ENCODE peak calls at places on chromosomes 12 and 14, in four cellular contexts. One of them, this sample, is unnamed.
A peak's percentile ranks its signal among the peaks of the same experiment; 100 is the strongest.

GRCh38 chr12:30399859-30400258 is 295.8 kb downstream of the IPO8 start:
- DNase-seq in AG10803: no peak
- DNase-seq in foreskin fibroblast: no peak
- DNase-seq in BJ: no peak
- DNase-seq in this sample: no peak

GRCh38 chr14:99884834-99885648 is 91.8 kb downstream of the EML1 start:
- DNase-seq in BJ: no peak
- DNase-seq in foreskin fibroblast: peak; percentile 47
- DNase-seq in AG10803: peak; percentile 74
- DNase-seq in this sample: peak; percentile 84

GRCh38 chr12:92107094-92107493 is 38.6 kb downstream of the BTG1 start:
- DNase-seq in AG10803: no peak
- DNase-seq in foreskin fibroblast: no peak
- DNase-seq in BJ: no peak
- DNase-seq in this sample: no peak

GRCh38 chr14:77337880-77338279 is 17.0 kb downstream of the GSTZ1 start:
- DNase-seq in BJ: no peak
- DNase-seq in foreskin fibroblast: no peak
- DNase-seq in AG10803: no peak
- DNase-seq in this sample: no peak

GRCh38 chr12:20508362-20508761 is 140.0 kb downstream of the PDE3A start:
- DNase-seq in foreskin fibroblast: no peak
- DNase-seq in BJ: no peak
- DNase-seq in AG10803: peak; percentile 76
- DNase-seq in this sample: no peak

GRCh38 chr12:46386360-46386867 is 13.8 kb upstream of the SLC38A2 start:
- DNase-seq in AG10803: peak; percentile 97
- DNase-seq in BJ: peak; percentile 82
- DNase-seq in foreskin fibroblast: peak; percentile 87
- DNase-seq in this sample: peak; percentile 98

GRCh38 chr12:54981796-54982195 is 2.8 kb downstream of the TESPA1 start:
- DNase-seq in foreskin fibroblast: no peak
- DNase-seq in AG10803: no peak
- DNase-seq in BJ: no peak
- DNase-seq in this sample: no peak

GRCh38 chr12:41190360-41190759 is 2.2 kb downstream of the PDZRN4 start:
- DNase-seq in BJ: no peak
- DNase-seq in AG10803: no peak
- DNase-seq in foreskin fibroblast: peak; percentile 3
- DNase-seq in this sample: no peak

GRCh38 chr12:113762155-113762848 is 203.8 kb downstream of the RBM19 start:
- DNase-seq in foreskin fibroblast: no peak
- DNase-seq in BJ: no peak
- DNase-seq in AG10803: no peak
- DNase-seq in this sample: no peak

GRCh38 chr14:74619672-74620131 is 7.7 kb upstream of the LTBP2 start:
- DNase-seq in foreskin fibroblast: peak; percentile 99
- DNase-seq in BJ: peak; percentile 96
- DNase-seq in AG10803: peak; percentile 99
- DNase-seq in this sample: peak; percentile 99

GRCh38 chr12:23550753-23551152 is 398.7 kb downstream of the SOX5 start:
- DNase-seq in AG10803: no peak
- DNase-seq in BJ: no peak
- DNase-seq in foreskin fibroblast: no peak
- DNase-seq in this sample: no peak

GRCh38 chr14:68474741-68475140 is 318.1 kb downstream of the ZFP36L1 start:
- DNase-seq in foreskin fibroblast: no peak
- DNase-seq in AG10803: no peak
- DNase-seq in BJ: no peak
- DNase-seq in this sample: no peak

GRCh38 chr12:66587912-66588311 is 91.0 kb downstream of the GRIP1 start:
- DNase-seq in foreskin fibroblast: no peak
- DNase-seq in AG10803: no peak
- DNase-seq in BJ: no peak
- DNase-seq in this sample: no peak

GRCh38 chr14:104286496-104286895 is 148.1 kb downstream of the KIF26A start:
- DNase-seq in foreskin fibroblast: no peak
- DNase-seq in BJ: no peak
- DNase-seq in AG10803: no peak
- DNase-seq in this sample: no peak

GRCh38 chr12:126936181-126936851 is 1330.7 kb upstream of the TMEM132C start:
- DNase-seq in BJ: no peak
- DNase-seq in AG10803: peak; percentile 20
- DNase-seq in foreskin fibroblast: no peak
- DNase-seq in this sample: no peak

GRCh38 chr12:68967036-68967435 is 34.1 kb upstream of the CPM start:
- DNase-seq in BJ: no peak
- DNase-seq in AG10803: no peak
- DNase-seq in foreskin fibroblast: no peak
- DNase-seq in this sample: no peak

GRCh38 chr12:95995238-95996031 is 709 bp downstream of the HAL start:
- DNase-seq in foreskin fibroblast: no peak
- DNase-seq in BJ: no peak
- DNase-seq in AG10803: no peak
- DNase-seq in this sample: no peak

GRCh38 chr14:101256266-101256665 is 305.0 kb upstream of the DIO3 start:
- DNase-seq in foreskin fibroblast: no peak
- DNase-seq in AG10803: no peak
- DNase-seq in BJ: no peak
- DNase-seq in this sample: no peak

GRCh38 chr12:39275846-39276245 is 167.1 kb downstream of the KIF21A start:
- DNase-seq in foreskin fibroblast: no peak
- DNase-seq in AG10803: no peak
- DNase-seq in BJ: no peak
- DNase-seq in this sample: no peak

GRCh38 chr14:54651649-54652048 is 84.7 kb downstream of the SAMD4A start:
- DNase-seq in foreskin fibroblast: no peak
- DNase-seq in BJ: no peak
- DNase-seq in AG10803: peak; percentile 20
- DNase-seq in this sample: peak; percentile 60

GRCh38 chr12:6104027-6104426 is 20.4 kb downstream of the VWF start:
- DNase-seq in BJ: no peak
- DNase-seq in AG10803: peak; percentile 46
- DNase-seq in foreskin fibroblast: no peak
- DNase-seq in this sample: no peak

GRCh38 chr12:132618683-132619043 is at the start of gene P2RX2:
- DNase-seq in BJ: no peak
- DNase-seq in foreskin fibroblast: no peak
- DNase-seq in AG10803: no peak
- DNase-seq in this sample: no peak

GRCh38 chr14:89654998-89655397 is 238.0 kb upstream of the FOXN3 start:
- DNase-seq in foreskin fibroblast: no peak
- DNase-seq in AG10803: no peak
- DNase-seq in BJ: no peak
- DNase-seq in this sample: no peak

GRCh38 chr12:26891704-26892103 is 46.1 kb downstream of the INTS13 start:
- DNase-seq in BJ: no peak
- DNase-seq in AG10803: no peak
- DNase-seq in foreskin fibroblast: no peak
- DNase-seq in this sample: no peak

GRCh38 chr12:57727758-57728395 is 10.7 kb downstream of the AGAP2 start:
- DNase-seq in AG10803: no peak
- DNase-seq in foreskin fibroblast: no peak
- DNase-seq in BJ: no peak
- DNase-seq in this sample: no peak

DNA sequence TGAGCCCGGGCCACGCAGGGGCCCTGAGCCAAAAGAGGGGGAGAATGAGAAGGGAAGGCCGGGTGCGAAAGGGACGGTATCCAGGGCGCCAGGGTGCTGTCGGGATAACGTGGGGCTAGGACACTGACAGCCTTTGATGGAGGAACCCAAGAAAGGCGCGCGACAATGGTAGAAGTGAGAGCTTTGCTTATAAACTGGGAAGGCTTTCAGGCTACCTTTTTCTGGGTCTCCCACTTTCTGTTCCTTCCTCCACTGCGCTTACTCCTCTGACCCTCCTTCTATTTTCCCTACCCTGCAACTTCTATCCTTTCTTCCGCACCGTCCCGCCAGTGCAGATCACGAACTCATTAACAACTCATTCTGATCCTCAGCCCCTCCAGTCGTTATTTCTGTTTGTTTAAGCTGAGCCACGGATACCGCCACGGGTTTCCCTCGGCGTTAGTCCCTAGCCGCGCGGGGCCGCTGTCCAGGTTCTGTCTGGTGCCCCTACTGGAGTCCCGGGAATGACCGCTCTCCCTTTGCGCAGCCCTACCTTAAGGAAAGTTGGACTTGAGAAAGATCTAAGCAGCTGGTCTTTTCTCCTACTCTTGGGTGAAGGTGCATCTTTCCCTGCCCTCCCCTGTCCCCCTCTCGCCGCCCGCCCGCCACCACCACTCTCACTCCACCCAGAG is 3.0 kb downstream of the SSTR1 start:
- DNase-seq in foreskin fibroblast: peak; percentile 71
- DNase-seq in BJ: no peak
- DNase-seq in AG10803: peak; percentile 72
- DNase-seq in this sample: peak; percentile 36
- TF ChIP-seq CTCF in foreskin fibroblast: peak; percentile 52
- TF ChIP-seq CTCF in BJ: peak; percentile 71
- TF ChIP-seq CTCF in AG10803: peak; percentile 60
- TF ChIP-seq CTCF in this sample: peak; percentile 35

GRCh38 chr12:49298160-49298559 is 3.2 kb downstream of the PRPH start:
- DNase-seq in BJ: no peak
- DNase-seq in AG10803: no peak
- DNase-seq in foreskin fibroblast: no peak
- DNase-seq in this sample: no peak

GRCh38 chr12:49297695-49298060 is 2.7 kb downstream of the PRPH start:
- DNase-seq in AG10803: no peak
- DNase-seq in BJ: no peak
- DNase-seq in foreskin fibroblast: no peak
- DNase-seq in this sample: no peak

GRCh38 chr12:49295087-49296001 is at the start of gene PRPH:
- DNase-seq in AG10803: no peak
- DNase-seq in foreskin fibroblast: no peak
- DNase-seq in BJ: no peak
- DNase-seq in this sample: no peak

GRCh38 chr12:49296034-49296835 is 1.3 kb downstream of the PRPH start:
- DNase-seq in BJ: no peak
- DNase-seq in foreskin fibroblast: no peak
- DNase-seq in AG10803: no peak
- DNase-seq in this sample: peak; percentile 28

DNA sequence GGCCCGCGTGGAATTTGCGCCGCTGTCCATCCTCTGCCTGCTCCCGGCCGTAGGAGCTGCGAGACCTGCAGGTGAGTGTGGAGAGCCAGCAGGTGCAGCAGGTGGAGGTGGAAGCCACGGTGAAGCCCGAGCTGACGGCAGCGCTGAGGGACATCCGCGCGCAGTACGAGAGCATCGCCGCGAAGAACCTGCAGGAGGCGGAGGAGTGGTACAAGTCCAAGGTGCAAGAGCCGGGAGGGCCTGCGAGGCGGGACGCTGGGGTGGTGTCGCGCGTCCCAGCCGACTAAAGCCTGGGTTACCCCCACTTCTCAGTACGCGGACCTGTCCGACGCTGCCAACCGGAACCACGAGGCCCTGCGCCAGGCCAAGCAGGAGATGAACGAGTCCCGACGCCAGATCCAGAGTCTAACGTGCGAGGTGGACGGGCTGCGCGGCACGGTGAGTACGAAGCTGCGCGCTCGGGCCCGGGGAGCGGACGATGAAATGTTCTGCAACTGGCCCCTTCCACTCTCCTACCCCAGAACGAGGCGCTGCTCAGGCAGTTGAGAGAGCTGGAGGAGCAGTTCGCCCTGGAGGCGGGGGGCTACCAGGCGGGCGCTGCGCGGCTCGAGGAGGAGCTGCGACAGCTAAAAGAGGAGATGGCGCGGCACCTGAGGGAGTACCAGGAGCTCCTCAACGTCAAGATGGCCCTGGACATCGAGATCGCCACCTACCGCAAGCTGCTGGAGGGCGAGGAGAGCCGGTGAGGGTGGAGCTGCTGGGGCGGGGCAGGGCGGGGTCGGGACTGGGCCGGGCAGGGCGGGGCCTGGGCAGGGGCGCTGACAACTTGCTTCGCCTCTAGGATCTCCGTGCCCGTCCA is 2.1 kb downstream of the PRPH start:
- DNase-seq in AG10803: no peak
- DNase-seq in BJ: no peak
- DNase-seq in foreskin fibroblast: no peak
- DNase-seq in this sample: no peak
- H3K4me3 ChIP-seq in AG10803: no peak overlapping the region
- H3K4me3 ChIP-seq in BJ: peak overlapping the region; percentile 5
- H3K4me3 ChIP-seq in foreskin fibroblast: no peak overlapping the region
- H3K4me3 ChIP-seq in this sample: peak overlapping the region; percentile 5

GRCh38 chr12:9940370-9940769 is 8.2 kb upstream of the CLEC2A start:
- DNase-seq in BJ: no peak
- DNase-seq in foreskin fibroblast: no peak
- DNase-seq in AG10803: no peak
- DNase-seq in this sample: peak; percentile 4
- TF ChIP-seq CTCF in BJ: peak; percentile 31
- TF ChIP-seq CTCF in foreskin fibroblast: peak; percentile 21
- TF ChIP-seq CTCF in AG10803: peak; percentile 52
- TF ChIP-seq CTCF in this sample: peak; percentile 41

GRCh38 chr14:61569308-61569707 is 126.0 kb upstream of the HIF1A start:
- DNase-seq in foreskin fibroblast: no peak
- DNase-seq in AG10803: no peak
- DNase-seq in BJ: no peak
- DNase-seq in this sample: no peak
- H3K4me3 ChIP-seq in foreskin fibroblast: no peak overlapping the region
- H3K4me3 ChIP-seq in AG10803: no peak overlapping the region
- H3K4me3 ChIP-seq in BJ: no peak overlapping the region
- H3K4me3 ChIP-seq in this sample: no peak overlapping the region

DNA sequence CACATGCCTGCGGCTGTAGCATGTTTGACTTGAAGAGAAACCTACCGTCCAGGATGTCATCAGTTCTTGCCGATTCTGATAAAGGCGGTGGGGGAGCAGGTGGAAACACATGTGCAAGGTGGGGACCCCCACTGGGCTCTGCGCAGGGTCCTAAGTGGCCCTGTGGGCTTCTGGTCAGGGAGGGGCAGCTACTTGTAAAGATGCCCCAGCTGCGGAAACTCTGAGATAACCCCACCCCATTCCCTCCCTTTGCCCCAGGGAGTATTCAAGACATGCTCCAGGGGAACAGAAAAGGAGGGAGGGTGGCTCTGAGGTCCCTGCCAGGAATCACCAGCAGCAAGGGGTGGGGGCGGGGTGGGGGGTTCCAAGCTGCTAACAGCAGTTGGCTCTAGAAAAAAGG is 67.6 kb downstream of the PIWIL1 start:
- DNase-seq in BJ: no peak
- DNase-seq in AG10803: no peak
- DNase-seq in foreskin fibroblast: no peak
- DNase-seq in this sample: no peak
- TF ChIP-seq CTCF in BJ: no peak
- TF ChIP-seq CTCF in AG10803: no peak
- TF ChIP-seq CTCF in foreskin fibroblast: no peak
- TF ChIP-seq CTCF in this sample: no peak

This sample was measured in fibroblast of the aortic adventitia.